ENCODE peak calls at places on chromosomes 3 and 15, in seven cellular contexts. W is T-helper 9 cell, F is mucosa of descending colon, V is ACHN, Z is RWPE1, Y is activated T-cell treated with anti-CD3 and anti-CD28 coated beads for 1 hour, M is T follicular helper cell. A is an unnamed sample.

GRCh38 chr15:59958288-59958687 is 45.8 kb upstream of the FOXB1 start:
- DNase-seq in V (no peak), M (no peak), W (no peak), F (no peak), Z (no peak), Y (no peak), A (no peak)

GRCh38 chr3:184760337-184761119 is 48.7 kb upstream of the MAGEF1 start:
- DNase-seq in V (no peak), F (no peak), M (no peak), W (no peak), Y (no peak), Z (no peak), A (no peak)

GRCh38 chr3:146189519-146190173 is 28.7 kb upstream of the PLOD2 start:
- DNase-seq in Y (no peak), M (no peak), V (peak; percentile 70), W (no peak), F (no peak), Z (peak; percentile 63), A (peak; percentile 72)

GRCh38 chr3:53084310-53085001 is 38.6 kb upstream of the SFMBT1 start:
- DNase-seq in V (no peak), Z (no peak), F (no peak), W (no peak), Y (no peak), M (no peak), A (no peak)

GRCh38 chr15:59828262-59828661 is 139.1 kb upstream of the BNIP2 start:
- DNase-seq in V (no peak), F (no peak), M (no peak), W (no peak), Y (no peak), Z (peak; percentile 63), A (no peak)

GRCh38 chr15:101008158-101009139 is 89.3 kb downstream of the LRRK1 start:
- DNase-seq in Y (peak; percentile 83), M (peak; percentile 73), Z (peak; percentile 83), W (peak; percentile 87), V (peak; percentile 84), F (peak; percentile 94), A (peak; percentile 89)

GRCh38 chr3:120683213-120683612 is 1.2 kb upstream of the HGD start:
- DNase-seq in V (no peak), F (no peak), W (no peak), Z (no peak), M (no peak), Y (no peak), A (no peak)

GRCh38 chr3:195224156-195224979 is 46.6 kb downstream of the XXYLT1 start:
- DNase-seq in W (no peak), F (no peak), V (no peak), Y (no peak), Z (no peak), M (no peak), A (no peak)

GRCh38 chr3:155079795-155080546 is at the start of gene MME:
- DNase-seq in F (peak; percentile 53), Y (no peak), M (no peak), Z (peak; percentile 52), V (peak; percentile 26), W (no peak), A (no peak)

A was measured in A549.